ENCODE peak calls at places on chromosomes 16 and 17, in seven cellular contexts. Z is colonic mucosa, Y is left ventricle myocardium inferior, E is ascending aorta, G is neural progenitor cell, N is mesenchymal stem cell, X is Peyer's patch. P is an unnamed sample.

GRCh38 chr17:69870091-69870530 is 204.9 kb upstream of the KCNJ16 start:
- DNase-seq in E (no peak), Y (no peak), N (peak; percentile 78), G (peak; percentile 34), Z (no peak), X (no peak), P (no peak)

GRCh38 chr16:84950906-84951305 is 60.4 kb downstream of the ZDHHC7 start:
- DNase-seq in Z (no peak), X (no peak), Y (no peak), N (no peak), G (no peak), E (no peak), P (no peak)

GRCh38 chr17:54956802-54957201 is 11.7 kb downstream of the COX11 start:
- DNase-seq in X (no peak), Y (no peak), N (no peak), Z (no peak), E (no peak), G (no peak), P (no peak)

GRCh38 chr17:12867726-12868125 is 78.4 kb downstream of the ARHGAP44 start:
- DNase-seq in Z (no peak), E (no peak), G (no peak), X (no peak), Y (no peak), N (no peak), P (no peak)

GRCh38 chr16:63745456-63745855 is 1376.4 kb downstream of the CDH11 start:
- DNase-seq in G (no peak), E (no peak), X (no peak), Z (no peak), N (no peak), Y (no peak), P (no peak)

GRCh38 chr16:12896562-12896961 is 4.8 kb upstream of the SHISA9 start:
- DNase-seq in Z (no peak), X (no peak), N (peak; percentile 4), E (no peak), Y (no peak), G (peak; percentile 75), P (no peak)

GRCh38 chr17:74919440-74920305 is 3.4 kb downstream of the USH1G start:
- DNase-seq in X (no peak), N (no peak), Z (no peak), Y (no peak), G (peak; percentile 56), E (no peak), P (peak; percentile 43)

GRCh38 chr16:35741546-35741945 is 2282.1 kb downstream of the TP53TG3F start:
- DNase-seq in Y (no peak), Z (no peak), X (no peak), N (no peak), G (no peak), E (peak; percentile 22), P (no peak)

GRCh38 chr16:12027091-12027490 is 50.6 kb downstream of the SNX29 start:
- DNase-seq in X (no peak), Z (no peak), Y (no peak), N (no peak), E (no peak), G (no peak), P (no peak)

GRCh38 chr16:55849536-55849935 is 16.6 kb upstream of the CES1 start:
- DNase-seq in X (no peak), G (no peak), Y (no peak), Z (no peak), N (no peak), E (no peak), P (no peak)

GRCh38 chr16:88284626-88285513 is 97.9 kb upstream of the ZNF469 start:
- DNase-seq in N (no peak), E (no peak), G (no peak), X (no peak), Z (no peak), Y (no peak), P (peak; percentile 24)

GRCh38 chr17:74190807-74191206 is 12.7 kb upstream of the RPL38 start:
- DNase-seq in N (peak; percentile 55), Z (no peak), G (peak; percentile 74), Y (no peak), X (no peak), E (no peak), P (no peak)

GRCh38 chr16:56438042-56438441 is 12.7 kb upstream of the AMFR start:
- DNase-seq in Y (no peak), N (no peak), X (no peak), Z (no peak), G (no peak), E (no peak), P (no peak)

GRCh38 chr16:55914383-55914782 is 39.2 kb upstream of the CES5A start:
- DNase-seq in N (no peak), G (no peak), Y (no peak), E (no peak), Z (no peak), X (no peak), P (no peak)

GRCh38 chr17:34499576-34499975 is 79.8 kb upstream of the TMEM132E start:
- DNase-seq in E (no peak), X (no peak), G (peak; percentile 86), N (no peak), Y (no peak), Z (no peak), P (peak; percentile 38)

GRCh38 chr16:71628810-71629209 is 2.8 kb downstream of the MARVELD3 start:
- DNase-seq in G (no peak), X (no peak), Y (no peak), Z (no peak), N (peak; percentile 26), E (no peak), P (peak; percentile 9)

GRCh38 chr17:57823469-57824401 is 26.1 kb downstream of the MRPS23 start:
- DNase-seq in Y (no peak), N (peak; percentile 41), G (peak; percentile 32), E (peak; percentile 40), X (no peak), Z (no peak), P (no peak)

GRCh38 chr16:30972872-30973271 is 12.1 kb upstream of the HSD3B7 start:
- DNase-seq in N (peak; percentile 26), G (peak; percentile 40), X (no peak), E (no peak), Z (no peak), Y (no peak), P (no peak)

GRCh38 chr17:65987988-65988387 is 203.9 kb downstream of the CEP112 start:
- DNase-seq in Z (peak; percentile 49), Y (no peak), X (no peak), G (peak; percentile 64), N (peak; percentile 52), E (no peak), P (no peak)

GRCh38 chr17:29461807-29462206 is 71.6 kb downstream of the TAOK1 start:
- DNase-seq in X (no peak), E (no peak), N (no peak), G (no peak), Y (no peak), Z (no peak), P (no peak)

GRCh38 chr17:49229076-49229804 is 1.3 kb downstream of the PHOSPHO1 start:
- DNase-seq in E (no peak), N (no peak), Y (no peak), Z (no peak), G (no peak), X (no peak), P (no peak)

GRCh38 chr17:7043195-7043543 is 723 bp downstream of the SLC16A11 start:
- DNase-seq in Y (no peak), Z (peak; percentile 36), N (no peak), G (peak; percentile 26), X (no peak), E (no peak), P (no peak)

GRCh38 chr17:1126801-1127550 is 52.8 kb downstream of the ABR start:
- DNase-seq in Y (no peak), G (no peak), Z (no peak), E (peak; percentile 59), N (no peak), X (no peak), P (no peak)
- H3K4me3 ChIP-seq in Y (no peak overlapping the region), G (no peak overlapping the region), Z (no peak overlapping the region), E (no peak overlapping the region), N (no peak overlapping the region), X (no peak overlapping the region), P (no peak overlapping the region)

DNA sequence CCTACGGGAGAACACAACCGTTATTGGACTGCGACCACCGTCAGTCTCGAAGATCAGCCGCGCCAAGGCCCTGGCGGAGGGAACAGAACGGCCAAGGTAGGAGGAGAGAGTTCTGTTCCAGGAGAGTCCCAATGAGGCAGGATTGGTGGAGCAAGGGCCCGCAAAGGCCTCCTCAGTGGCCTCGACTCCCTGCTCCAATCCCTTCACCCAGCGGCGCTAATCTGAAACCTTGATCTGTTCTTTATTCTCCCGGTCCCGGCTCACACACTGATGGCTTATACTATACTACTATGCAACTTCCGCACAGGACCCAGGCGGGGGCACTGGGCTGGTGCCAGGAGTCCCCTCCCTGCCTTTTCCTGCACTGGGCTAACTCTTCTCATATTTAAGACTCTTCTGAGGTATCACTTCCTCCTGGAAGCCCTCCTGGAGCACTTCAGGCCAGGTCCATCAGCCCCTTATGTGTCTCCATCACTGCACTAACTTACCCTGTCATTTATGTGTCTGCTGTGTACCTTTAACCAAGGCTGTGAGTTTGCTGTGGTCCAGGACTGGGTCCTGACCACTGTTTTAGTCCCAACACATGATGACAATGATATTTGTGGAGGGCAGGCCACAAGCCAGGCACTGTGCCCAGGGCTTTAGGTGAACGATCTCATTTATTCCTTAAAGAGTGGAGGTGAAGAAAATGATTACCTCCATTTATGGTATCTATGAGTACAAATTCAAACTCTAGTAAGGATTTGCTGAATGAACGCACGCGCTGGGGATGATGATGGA is 6.9 kb downstream of the CCDC102A start:
- DNase-seq in Y (peak; percentile 7), G (no peak), N (no peak), Z (no peak), E (no peak), X (peak; percentile 49), P (no peak)
- H3K4me1 ChIP-seq in Y (peaks cover 47% of the 10 kb centered on the region), G (peaks cover 13% of the 10 kb centered on the region), N (peaks cover 58% of the 10 kb centered on the region), Z (peaks cover 8% of the 10 kb centered on the region), E (peaks cover 24% of the 10 kb centered on the region), X (no peaks in the 10 kb centered on the region), P (peaks cover 13% of the 10 kb centered on the region)

DNA sequence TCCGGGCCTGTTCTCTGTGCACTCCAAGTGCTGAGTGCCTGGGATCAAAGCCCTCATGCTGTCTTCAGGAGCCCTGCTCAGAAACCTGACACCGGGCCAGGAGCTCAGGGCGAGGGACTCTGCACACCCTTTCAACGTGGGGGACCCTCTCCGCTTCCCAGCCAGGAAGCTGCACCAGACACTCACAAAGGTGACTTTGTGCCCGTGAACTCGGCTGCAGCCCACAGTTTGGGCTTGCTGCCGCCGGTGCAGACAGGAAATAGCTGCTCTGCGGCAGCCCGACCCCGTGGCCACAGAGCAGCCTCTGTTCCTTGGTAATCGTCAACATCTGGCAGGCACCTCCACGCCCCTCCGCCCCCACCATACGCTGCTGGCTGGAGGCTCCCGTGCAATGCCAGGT is 93.4 kb upstream of the METRNL start:
- DNase-seq in G (peak; percentile 71), Z (no peak), N (peak; percentile 26), Y (no peak), X (peak; percentile 85), E (no peak), P (peak; percentile 61)
- H3K4me3 ChIP-seq in G (no peak overlapping the region), Z (no peak overlapping the region), N (no peak overlapping the region), Y (peak overlapping the region; percentile 11), X (no peak overlapping the region), E (no peak overlapping the region), P (no peak overlapping the region)

DNA sequence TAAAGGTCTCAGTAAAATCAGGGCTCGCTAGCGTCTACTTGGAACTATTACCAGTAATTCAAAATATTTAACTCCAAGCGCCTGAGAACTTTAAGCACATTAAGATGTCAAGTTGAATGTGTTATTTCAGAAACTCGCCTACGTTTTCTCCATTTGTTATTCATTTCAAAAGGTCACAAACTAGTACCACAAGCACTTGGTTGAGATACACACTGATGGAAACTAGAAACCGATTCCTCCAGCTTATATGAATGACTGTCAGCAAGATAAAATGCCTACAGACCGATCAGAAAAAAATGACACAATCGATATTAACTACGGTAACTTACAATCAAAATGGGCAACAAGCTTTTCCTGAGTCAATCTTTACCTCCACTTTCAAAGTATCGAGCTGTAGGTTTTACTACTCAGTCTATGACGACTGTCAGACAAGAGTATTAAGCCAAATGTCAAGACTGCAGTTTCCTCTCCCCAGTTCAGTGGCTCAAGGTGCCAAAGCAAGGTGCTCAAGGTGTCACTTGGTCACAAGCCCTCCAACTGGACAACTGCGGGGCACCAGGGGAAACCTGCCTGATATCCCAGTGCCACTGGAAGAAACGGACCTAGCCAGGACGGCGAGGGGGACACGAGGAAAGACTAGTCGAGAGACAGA is 694 bp downstream of the SRP68 start:
- DNase-seq in E (no peak), Y (no peak), N (no peak), Z (peak; percentile 41), G (no peak), X (no peak), P (no peak)
- H3K4me1 ChIP-seq in E (peaks cover 36% of the 10 kb centered on the region), Y (peaks cover 70% of the 10 kb centered on the region), N (peaks cover 27% of the 10 kb centered on the region), Z (peaks cover 22% of the 10 kb centered on the region), G (peaks cover 29% of the 10 kb centered on the region), X (no peaks in the 10 kb centered on the region), P (peaks cover 39% of the 10 kb centered on the region)